ENCODE peak calls at places on chromosomes 1 and 21, in eight cellular contexts. M is HFFc6; U is hepatocyte; B is CD8-positive, alpha-beta T cell; A is epithelial cell of esophagus; R is right atrium auricular region; X is progenitor cell of endocrine pancreas; S is neural crest cell. F is an unnamed sample.

GRCh38 chr1:187725216-187725615 is 896.5 kb downstream of the PLA2G4A start:
- DNase-seq in S (no peak), B (no peak), U (no peak), R (no peak), M (no peak), X (no peak), A (no peak), F (no peak)

GRCh38 chr1:15950302-15950701 is 25.6 kb downstream of the ZBTB17 start:
- DNase-seq in X (no peak), A (no peak), S (no peak), B (no peak), M (no peak), U (no peak), R (no peak), F (no peak)

GRCh38 chr1:59076612-59077011 is 220.3 kb upstream of the FGGY start:
- DNase-seq in A (peak; percentile 27), U (no peak), M (no peak), R (no peak), S (no peak), B (no peak), X (no peak), F (no peak)

GRCh38 chr1:147600119-147601111 is 59.1 kb downstream of the BCL9 start:
- DNase-seq in S (no peak), A (peak; percentile 61), M (peak; percentile 45), U (peak; percentile 57), B (no peak), R (no peak), X (no peak), F (no peak)

GRCh38 chr1:231523816-231524215 is 4.7 kb upstream of the TSNAX start:
- DNase-seq in U (no peak), R (no peak), M (no peak), X (no peak), A (no peak), S (no peak), B (no peak), F (no peak)

GRCh38 chr1:55542901-55543504 is 327.8 kb upstream of the USP24 start:
- DNase-seq in U (no peak), B (no peak), X (no peak), A (no peak), R (no peak), S (no peak), M (peak; percentile 18), F (no peak)

GRCh38 chr1:11341881-11342552 is 69.0 kb downstream of the UBIAD1 start:
- DNase-seq in R (no peak), A (no peak), S (no peak), M (no peak), X (no peak), B (no peak), U (no peak), F (no peak)

GRCh38 chr1:53139911-53140310 is 2.5 kb downstream of the SLC1A7 start:
- DNase-seq in R (no peak), U (no peak), B (no peak), X (no peak), S (no peak), M (no peak), A (peak; percentile 16), F (no peak)

GRCh38 chr21:36803801-36804452 is 105.0 kb downstream of the SIM2 start:
- DNase-seq in X (no peak), U (no peak), R (peak; percentile 44), M (no peak), B (no peak), A (no peak), S (no peak), F (no peak)

DNA sequence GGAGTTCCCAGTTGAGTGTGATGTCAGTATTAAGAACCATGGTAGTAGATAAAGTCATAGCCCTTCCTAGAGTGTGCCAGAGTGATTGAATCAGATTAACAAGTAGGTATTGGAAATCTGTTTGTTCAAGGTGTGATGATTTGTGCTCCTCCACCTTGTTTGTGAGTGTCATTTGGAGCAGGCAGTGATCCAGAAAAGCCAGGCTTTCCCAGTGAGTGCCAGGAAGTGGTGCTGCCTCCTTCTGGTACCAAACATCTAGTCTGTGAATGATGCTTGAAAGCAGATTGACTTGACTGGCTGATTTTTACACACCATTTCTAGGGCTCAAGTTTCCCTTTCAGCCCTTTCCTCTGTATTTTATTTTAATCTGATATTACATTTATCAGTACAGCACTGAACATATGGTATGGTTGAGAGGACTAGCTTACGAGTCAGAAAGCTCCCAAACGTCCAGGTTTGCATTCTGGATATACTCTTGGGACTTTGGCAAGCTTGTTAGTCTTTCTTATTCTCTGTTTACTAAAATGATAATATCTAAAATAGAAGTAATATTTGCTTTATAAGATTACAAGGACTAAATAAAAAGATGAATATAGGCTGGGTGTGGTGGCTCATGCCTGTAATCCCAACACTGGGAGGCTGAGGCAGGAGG is 100.7 kb downstream of the PATJ start:
- DNase-seq in X (no peak), M (peak; percentile 3), R (no peak), B (no peak), U (no peak), S (no peak), A (peak; percentile 18), F (no peak)
- TF ChIP-seq CTCF in X (no peak), M (peak; percentile 61), R (peak; percentile 37), B (no peak), U (peak; percentile 29), S (no peak), A (peak; percentile 36), F (no peak)

GRCh38 chr1:61012365-61012764 is 70.0 kb upstream of the NFIA start:
- DNase-seq in X (no peak), M (no peak), R (no peak), A (no peak), B (no peak), U (no peak), S (no peak), F (no peak)

GRCh38 chr1:61013189-61013952 is 69.0 kb upstream of the NFIA start:
- DNase-seq in B (no peak), X (no peak), A (no peak), U (no peak), M (no peak), R (no peak), S (no peak), F (no peak)

GRCh38 chr1:61011514-61012263 is 70.7 kb upstream of the NFIA start:
- DNase-seq in R (no peak), U (no peak), A (no peak), M (no peak), S (no peak), X (no peak), B (no peak), F (no peak)

DNA sequence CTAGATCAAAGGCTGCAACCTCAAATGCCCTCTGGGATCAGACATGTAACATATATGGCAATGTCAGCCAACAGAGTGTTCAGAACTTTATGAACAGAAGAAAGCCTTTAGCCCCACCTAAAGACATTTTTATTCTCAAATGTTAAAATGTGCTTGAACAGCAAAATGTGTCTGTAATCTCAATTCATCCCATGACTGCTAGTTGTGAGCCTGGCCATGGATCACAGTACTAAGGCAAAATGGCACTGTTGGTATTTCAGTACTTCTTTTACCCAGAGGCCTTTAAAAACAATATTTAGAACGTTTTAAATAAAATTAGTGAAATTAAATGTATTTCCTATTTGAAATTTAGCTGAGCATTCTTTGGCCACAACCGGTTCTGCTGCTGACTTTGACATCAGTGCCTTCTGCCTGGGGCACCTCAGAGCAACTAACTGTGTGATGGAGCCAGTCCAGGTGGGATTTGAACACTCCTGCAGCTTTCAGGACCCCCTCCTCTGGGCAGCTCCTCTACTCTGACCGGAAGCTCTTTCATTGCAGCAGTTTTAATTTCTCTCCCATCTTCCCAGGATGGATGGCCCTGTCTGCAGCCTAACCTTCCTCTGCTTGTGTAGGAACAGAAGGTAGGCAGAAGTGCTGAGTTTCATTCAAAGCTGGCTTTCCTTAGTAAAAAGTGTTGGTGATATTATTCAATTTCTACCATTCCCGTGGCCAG is 68.3 kb upstream of the NFIA start:
- DNase-seq in B (no peak), U (no peak), A (no peak), R (no peak), S (no peak), X (no peak), M (no peak), F (no peak)
- TF ChIP-seq CTCF in B (no peak), U (no peak), A (no peak), R (no peak), S (no peak), X (no peak), M (no peak), F (no peak)

GRCh38 chr1:3470650-3471355 is 16.3 kb downstream of the ARHGEF16 start:
- DNase-seq in S (no peak), M (no peak), X (no peak), U (no peak), B (no peak), A (no peak), R (no peak), F (no peak)

GRCh38 chr1:3472906-3473305 is 18.4 kb downstream of the ARHGEF16 start:
- DNase-seq in U (no peak), B (no peak), S (no peak), X (no peak), R (no peak), A (no peak), M (no peak), F (no peak)

GRCh38 chr1:3471356-3472087 is 17.1 kb downstream of the ARHGEF16 start:
- DNase-seq in B (no peak), U (peak; percentile 81), A (peak; percentile 51), S (peak; percentile 74), R (no peak), M (peak; percentile 20), X (no peak), F (no peak)

GRCh38 chr1:3473381-3473844 is 18.9 kb downstream of the ARHGEF16 start:
- DNase-seq in A (peak; percentile 93), S (no peak), R (no peak), X (no peak), U (no peak), B (no peak), M (peak; percentile 63), F (no peak)

GRCh38 chr1:3472088-3472850 is 17.8 kb downstream of the ARHGEF16 start:
- DNase-seq in M (no peak), U (no peak), R (no peak), X (no peak), B (no peak), A (no peak), S (no peak), F (no peak)
- TF ChIP-seq CTCF in M (peak; percentile 31), U (no peak), R (no peak), X (no peak), B (no peak), A (no peak), S (peak; percentile 21), F (no peak)

DNA sequence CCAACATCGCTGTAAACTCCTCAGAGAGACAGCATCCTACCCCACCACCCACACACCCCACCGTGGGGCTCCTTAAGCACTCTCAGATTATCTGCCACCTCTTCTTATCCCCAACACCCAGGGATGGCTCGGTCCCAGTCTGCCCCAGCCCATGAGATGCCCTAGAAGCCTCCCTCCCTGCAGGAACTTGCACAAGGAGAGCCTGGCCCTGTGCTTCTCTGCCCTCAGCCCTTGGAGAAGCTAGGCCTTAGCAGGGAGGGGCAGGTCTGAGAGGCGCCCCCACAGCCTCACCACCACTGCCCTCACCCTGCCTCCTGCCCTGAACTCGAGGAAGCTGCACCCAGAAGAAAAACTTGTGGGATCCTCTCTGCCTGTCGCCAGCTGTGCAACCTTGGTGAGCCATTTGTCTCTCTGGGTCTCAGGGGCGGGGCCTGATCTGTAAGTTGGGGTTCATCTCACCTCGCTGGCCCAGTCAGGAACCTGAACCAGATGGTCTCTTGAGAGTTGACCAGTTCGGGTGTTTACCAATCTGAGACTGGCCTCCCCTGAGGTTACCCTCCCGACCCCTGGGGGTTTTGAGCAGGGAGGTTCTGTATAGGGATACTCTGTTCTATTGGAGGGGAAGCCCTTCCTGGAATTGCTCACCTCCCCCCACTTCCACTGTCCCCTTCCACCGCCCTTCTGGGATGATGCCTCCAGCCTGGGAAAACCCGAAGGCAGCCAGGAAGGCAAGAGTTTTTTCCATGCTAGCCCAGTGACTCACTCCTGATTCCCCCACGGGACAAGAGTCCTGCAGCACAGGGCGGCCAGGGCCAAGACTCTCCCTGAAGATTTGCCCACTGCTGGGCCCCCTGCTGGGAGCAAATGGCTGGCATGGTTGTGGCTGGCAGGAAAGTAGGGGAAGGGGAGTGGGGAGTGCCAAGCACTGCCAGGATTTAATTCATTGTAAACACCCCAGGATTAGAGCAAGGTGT is at the start of gene S100A3:
- DNase-seq in U (peak; percentile 73), A (peak; percentile 76), S (no peak), R (peak; percentile 92), M (peak; percentile 85), B (no peak), X (no peak), F (no peak)
- TF ChIP-seq CTCF in U (no peak), A (no peak), S (no peak), R (no peak), M (peak; percentile 67), B (no peak), X (no peak), F (no peak)

F was measured in natural killer cell.